ENCODE peak calls at places on chromosomes 3 and 15, in seven cellular contexts. N is ovary; J is GM19239; M is cerebellum; G is stimulated activated CD8-positive, alpha-beta memory T cell treated with anti-CD3 and anti-CD28 coated beads, Interleukin-4, amount 100 ng/mL, for 48 hours; L is stimulated activated naive CD8-positive, alpha-beta T cell treated with anti-CD3 and anti-CD28 coated beads, Interleukin-15, Interleukin-2, amounts not matched to agents 100 U/mL and 50 U/mL, for 24 hours; I is MG63. V is an unnamed sample.

GRCh38 chr15:90851114-90851513 is 17.3 kb upstream of the FURIN start:
- DNase-seq in L (peak), J (no peak), I (no peak), M (no peak), G (peak), N (no peak), V (no peak)

GRCh38 chr3:186456636-186457265 is 87.4 kb downstream of the CRYGS start:
- DNase-seq in G (no peak), I (no peak), M (no peak), J (no peak), N (no peak), L (no peak), V (no peak)

GRCh38 chr3:190252080-190252479 is 70.2 kb downstream of the CLDN1 start:
- DNase-seq in G (no peak), N (no peak), L (no peak), M (no peak), I (no peak), J (no peak), V (no peak)

GRCh38 chr3:161413127-161413854 is 42.0 kb upstream of the SPTSSB start:
- DNase-seq in G (no peak), L (no peak), M (no peak), I (peak), J (no peak), N (no peak), V (peak)

GRCh38 chr15:100152463-100152862 is 189.3 kb downstream of the ADAMTS17 start:
- DNase-seq in N (no peak), M (peak), L (no peak), J (no peak), G (no peak), I (no peak), V (no peak)

GRCh38 chr15:57461541-57461940 is 85.2 kb downstream of the CGNL1 start:
- DNase-seq in L (no peak), N (no peak), J (no peak), G (no peak), M (no peak), I (no peak), V (no peak)

GRCh38 chr3:41117398-41117870 is 81.9 kb upstream of the CTNNB1 start:
- DNase-seq in M (no peak), G (peak), N (peak), J (peak), I (peak), L (peak), V (peak)

GRCh38 chr3:193342551-193342950 is 36.0 kb downstream of the ATP13A5 start:
- DNase-seq in I (no peak), J (no peak), G (no peak), N (no peak), L (no peak), M (no peak), V (no peak)

GRCh38 chr15:51924146-51925068 is 47.2 kb downstream of the LEO1 start:
- DNase-seq in G (no peak), I (no peak), N (no peak), L (no peak), J (no peak), M (no peak), V (no peak)

GRCh38 chr15:99486371-99487336 is 79.1 kb upstream of the MEF2A start:
- DNase-seq in G (no peak), J (no peak), M (peak), N (peak), I (peak), L (peak), V (peak)

GRCh38 chr15:73331501-73331900 is 37.3 kb downstream of the HCN4 start:
- DNase-seq in G (no peak), I (no peak), J (no peak), N (no peak), M (no peak), L (no peak), V (peak)

GRCh38 chr3:67654099-67654831 is at the start of gene SUCLG2:
- DNase-seq in I (peak), N (peak), J (peak), L (peak), G (peak), M (peak), V (peak)

GRCh38 chr3:160665784-160666526 is 11.0 kb upstream of the ARL14 start:
- DNase-seq in N (no peak), I (no peak), M (no peak), L (peak), G (no peak), J (no peak), V (no peak)

V was measured in aorta.